ENCODE peak calls at places on chromosomes 12 and 14, in nine cellular contexts. V, T, K, M, H, Q, P, S and A are unnamed samples.
A peak's percentile ranks its signal among the peaks of the same experiment; 100 is the strongest.

GRCh38 chr12:91432079-91432478 is 249.5 kb upstream of the DCN start:
- DNase-seq in S (no peak), T (no peak), M (no peak), P (no peak), Q (peak; percentile 19), H (no peak), V (no peak), K (peak; percentile 12), A (no peak)

GRCh38 chr14:48584031-48584430 is 908.6 kb upstream of the MDGA2 start:
- DNase-seq in M (no peak), P (no peak), Q (no peak), T (no peak), S (no peak), H (no peak), K (peak; percentile 88), V (no peak), A (no peak)

GRCh38 chr12:120720234-120720968 is 5.2 kb upstream of the ACADS start:
- DNase-seq in T (no peak), K (peak; percentile 71), H (no peak), P (no peak), Q (no peak), M (no peak), V (no peak), S (no peak), A (no peak)

GRCh38 chr12:3700861-3701260 is 52.0 kb downstream of the CRACR2A start:
- DNase-seq in M (no peak), H (no peak), T (no peak), Q (no peak), V (no peak), S (no peak), P (no peak), K (peak; percentile 51), A (no peak)

GRCh38 chr12:31004666-31005065 is 69.0 kb upstream of the DDX11 start:
- DNase-seq in H (no peak), T (no peak), V (no peak), K (no peak), S (peak; percentile 15), P (no peak), M (no peak), Q (no peak), A (peak; percentile 3)

GRCh38 chr14:70803321-70804110 is 5.8 kb downstream of the MAP3K9 start:
- DNase-seq in P (no peak), Q (no peak), S (no peak), V (no peak), M (no peak), T (no peak), K (no peak), H (no peak), A (no peak)

GRCh38 chr12:11812558-11813421 is 163.3 kb downstream of the ETV6 start:
- DNase-seq in K (peak; percentile 27), M (no peak), V (peak; percentile 50), S (peak; percentile 57), H (peak; percentile 20), T (no peak), P (no peak), Q (no peak), A (no peak)

GRCh38 chr14:89616425-89617141 is 199.6 kb upstream of the FOXN3 start:
- DNase-seq in V (no peak), T (no peak), K (peak; percentile 39), H (no peak), M (no peak), S (no peak), P (no peak), Q (no peak), A (no peak)

GRCh38 chr12:19205120-19205519 is 75.6 kb downstream of the PLEKHA5 start:
- DNase-seq in K (no peak), P (no peak), T (no peak), V (no peak), Q (no peak), M (no peak), S (no peak), H (no peak), A (no peak)

GRCh38 chr12:55068416-55069010 is 48.7 kb downstream of the NEUROD4 start:
- DNase-seq in M (peak; percentile 62), H (no peak), S (no peak), Q (peak; percentile 15), P (no peak), K (peak; percentile 43), T (no peak), V (no peak), A (peak; percentile 15)

GRCh38 chr12:108381793-108382436 is 42.8 kb upstream of the CMKLR1 start:
- DNase-seq in Q (no peak), S (no peak), M (no peak), K (no peak), H (no peak), V (no peak), P (no peak), T (no peak), A (no peak)

GRCh38 chr14:62694075-62694474 is 351.2 kb downstream of the KCNH5 start:
- DNase-seq in T (no peak), M (no peak), H (no peak), Q (no peak), V (no peak), S (no peak), K (peak; percentile 99), P (no peak), A (no peak)

GRCh38 chr14:64196668-64197411 is 97.3 kb downstream of the ESR2 start:
- DNase-seq in M (no peak), K (peak; percentile 64), V (no peak), S (peak; percentile 54), P (peak; percentile 40), H (no peak), T (no peak), Q (peak; percentile 12), A (peak; percentile 76)

GRCh38 chr12:119758695-119759094 is 90.8 kb downstream of the PRKAB1 start:
- DNase-seq in T (no peak), H (no peak), K (no peak), V (no peak), S (no peak), P (no peak), M (no peak), Q (no peak), A (no peak)

GRCh38 chr12:14185441-14186192 is 179.9 kb upstream of the ATF7IP start:
- DNase-seq in K (peak; percentile 38), S (peak; percentile 62), T (no peak), Q (peak; percentile 12), H (peak; percentile 54), P (peak; percentile 32), M (peak; percentile 46), V (peak; percentile 61), A (peak; percentile 62)

GRCh38 chr14:65336191-65336591 is 76.3 kb upstream of the FUT8 start:
- DNase-seq in V (no peak), M (no peak), P (no peak), H (no peak), Q (no peak), S (no peak), K (peak; percentile 73), T (no peak), A (no peak)

GRCh38 chr14:64628940-64629403 is 75.3 kb upstream of the PLEKHG3 start:
- DNase-seq in M (peak; percentile 83), P (no peak), Q (no peak), H (no peak), K (peak; percentile 98), V (peak; percentile 31), T (peak; percentile 43), S (no peak), A (no peak)

GRCh38 chr12:46373303-46374182 is 970 bp upstream of the SLC38A2 start:
- DNase-seq in S (peak; percentile 77), K (peak; percentile 68), M (peak; percentile 68), Q (peak; percentile 49), P (peak; percentile 51), H (peak; percentile 42), T (peak; percentile 60), V (peak; percentile 55), A (peak; percentile 53)
- TF ChIP-seq CTCF in S (no peak), K (peak; percentile 35), M (no peak), Q (no peak), P (no peak), H (no peak), T (peak; percentile 21), V (no peak), A (no peak)

GRCh38 chr14:21258889-21259787 is 10.1 kb downstream of the HNRNPC start:
- DNase-seq in V (no peak), T (no peak), M (no peak), P (no peak), Q (no peak), H (no peak), K (no peak), S (no peak), A (no peak)
- H3K4me1 ChIP-seq in V (peaks cover 41% of the 10 kb centered on the region), T (peaks cover 27% of the 10 kb centered on the region), M (peaks cover 76% of the 10 kb centered on the region), P (peaks cover 62% of the 10 kb centered on the region), Q (peaks cover 94% of the 10 kb centered on the region), H (peaks cover 6% of the 10 kb centered on the region), K (peaks cover 11% of the 10 kb centered on the region), S (peaks cover 12% of the 10 kb centered on the region), A (peaks cover 79% of the 10 kb centered on the region)

DNA sequence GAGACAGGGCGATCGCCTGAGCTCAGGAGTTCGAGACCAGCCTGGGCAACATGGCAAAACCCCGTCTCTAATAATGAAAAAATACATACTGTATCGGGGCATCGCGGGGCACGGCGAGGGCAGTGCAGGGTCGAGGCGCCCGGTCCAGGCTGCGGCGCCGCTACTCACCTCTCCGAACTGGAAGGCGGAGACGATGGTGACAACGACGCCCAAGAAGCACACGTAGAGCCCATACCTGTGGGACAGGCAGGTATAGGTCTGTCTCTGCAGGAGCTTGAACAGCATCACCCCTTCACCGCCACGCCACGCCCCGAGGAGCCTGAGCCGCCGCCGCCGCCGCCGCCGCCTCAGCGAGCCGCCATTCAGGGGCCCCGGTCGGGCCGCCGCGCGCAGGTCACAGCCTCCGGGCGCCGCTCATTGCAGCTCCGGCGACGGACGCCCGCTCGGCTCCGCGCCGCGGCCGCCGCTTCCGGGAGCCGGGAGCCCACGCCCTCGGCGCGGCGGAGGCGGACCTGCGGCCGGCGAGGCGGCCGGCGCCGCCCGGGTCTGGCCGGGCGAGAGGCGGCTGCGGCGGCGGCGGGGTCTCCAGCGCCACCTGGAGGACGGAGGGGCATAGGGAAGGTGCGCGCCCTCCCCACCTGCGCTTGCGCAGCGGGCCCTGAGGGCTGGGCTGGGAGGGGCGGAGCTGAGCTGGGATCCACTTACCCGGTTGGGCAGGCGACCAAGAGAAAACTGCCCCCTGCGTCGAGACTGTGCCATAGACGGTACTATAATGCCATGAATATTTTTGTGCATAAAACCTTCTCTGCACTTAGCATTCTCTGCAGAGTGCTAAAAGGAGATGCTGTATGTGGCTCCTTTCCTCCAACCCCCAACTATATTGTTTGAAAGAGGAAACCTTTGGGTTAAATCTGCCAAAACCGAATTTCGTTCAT is at the start of gene GNPTAB:
- DNase-seq in M (peak; percentile 95), V (peak; percentile 96), Q (peak; percentile 80), S (peak; percentile 97), P (peak; percentile 95), T (peak; percentile 93), K (peak; percentile 88), H (peak; percentile 87), A (peak; percentile 96)
- TF ChIP-seq POLR2A in M (peak; percentile 76), V (no peak), Q (peak; percentile 43), S (peak; percentile 16), P (no peak), T (peak; percentile 15), K (peak; percentile 41), H (no peak), A (peak; percentile 49)

GRCh38 chr14:96121660-96122395 is 82.7 kb downstream of the C14orf132 start:
- DNase-seq in T (no peak), H (no peak), K (peak; percentile 94), P (no peak), S (no peak), Q (no peak), M (no peak), V (no peak), A (no peak)
- TF ChIP-seq CTCF in T (no peak), H (no peak), K (peak; percentile 7), P (no peak), S (no peak), Q (no peak), M (no peak), V (no peak), A (no peak)

GRCh38 chr14:96187216-96188050 is 17.2 kb upstream of the BDKRB2 start:
- DNase-seq in K (peak; percentile 64), P (no peak), H (no peak), S (no peak), V (no peak), Q (no peak), M (no peak), T (no peak), A (no peak)
- H3K4me1 ChIP-seq in K (peaks cover 14% of the 10 kb centered on the region), P (no peaks in the 10 kb centered on the region), H (no peaks in the 10 kb centered on the region), S (no peaks in the 10 kb centered on the region), V (no peaks in the 10 kb centered on the region), Q (no peaks in the 10 kb centered on the region), M (peaks cover 6% of the 10 kb centered on the region), T (no peaks in the 10 kb centered on the region), A (peaks cover 5% of the 10 kb centered on the region)